ENCODE peak calls at places on chromosomes 5 and 9, in eight cellular contexts. One of them, this sample, is unnamed.

GRCh38 chr9:17003576-17004240 is 131.1 kb upstream of the CNTLN start:
- DNase-seq in left ventricle myocardium inferior: no peak
- DNase-seq in GM23338: no peak
- DNase-seq in Panc1: no peak
- DNase-seq in heart left ventricle: no peak
- DNase-seq in brain microvascular endothelial cell: peak; percentile 44
- DNase-seq in cardiac muscle cell: peak; percentile 67
- DNase-seq in tibial nerve: no peak
- DNase-seq in this sample: no peak

GRCh38 chr5:148457183-148457620 is 73.4 kb downstream of the FBXO38 start:
- DNase-seq in heart left ventricle: no peak
- DNase-seq in tibial nerve: no peak
- DNase-seq in GM23338: peak; percentile 56
- DNase-seq in left ventricle myocardium inferior: no peak
- DNase-seq in cardiac muscle cell: no peak
- DNase-seq in brain microvascular endothelial cell: no peak
- DNase-seq in Panc1: no peak
- DNase-seq in this sample: peak; percentile 21

GRCh38 chr5:138701678-138702077 is 51.5 kb upstream of the CTNNA1 start:
- DNase-seq in brain microvascular endothelial cell: no peak
- DNase-seq in Panc1: no peak
- DNase-seq in cardiac muscle cell: no peak
- DNase-seq in GM23338: no peak
- DNase-seq in tibial nerve: no peak
- DNase-seq in heart left ventricle: no peak
- DNase-seq in left ventricle myocardium inferior: no peak
- DNase-seq in this sample: no peak

GRCh38 chr5:118592678-118593328 is 395.5 kb downstream of the DTWD2 start:
- DNase-seq in brain microvascular endothelial cell: no peak
- DNase-seq in tibial nerve: no peak
- DNase-seq in heart left ventricle: no peak
- DNase-seq in left ventricle myocardium inferior: no peak
- DNase-seq in GM23338: peak; percentile 64
- DNase-seq in Panc1: no peak
- DNase-seq in cardiac muscle cell: no peak
- DNase-seq in this sample: no peak

GRCh38 chr5:121967187-121967586 is 5.4 kb downstream of the SRFBP1 start:
- DNase-seq in heart left ventricle: no peak
- DNase-seq in Panc1: no peak
- DNase-seq in tibial nerve: no peak
- DNase-seq in left ventricle myocardium inferior: no peak
- DNase-seq in brain microvascular endothelial cell: peak; percentile 31
- DNase-seq in cardiac muscle cell: peak; percentile 66
- DNase-seq in GM23338: no peak
- DNase-seq in this sample: no peak

GRCh38 chr9:63859475-63860215 is 1425.4 kb downstream of the FOXD4L5 start:
- DNase-seq in left ventricle myocardium inferior: peak; percentile 33
- DNase-seq in brain microvascular endothelial cell: no peak
- DNase-seq in tibial nerve: no peak
- DNase-seq in cardiac muscle cell: peak; percentile 38
- DNase-seq in Panc1: no peak
- DNase-seq in heart left ventricle: peak; percentile 66
- DNase-seq in GM23338: no peak
- DNase-seq in this sample: peak; percentile 16

GRCh38 chr5:92674322-92674721 is 906.7 kb downstream of the NR2F1-AS1 start:
- DNase-seq in left ventricle myocardium inferior: no peak
- DNase-seq in GM23338: peak; percentile 2
- DNase-seq in heart left ventricle: no peak
- DNase-seq in brain microvascular endothelial cell: no peak
- DNase-seq in tibial nerve: no peak
- DNase-seq in Panc1: no peak
- DNase-seq in cardiac muscle cell: no peak
- DNase-seq in this sample: no peak

GRCh38 chr9:98714833-98715232 is 6.1 kb upstream of the GABBR2 start:
- DNase-seq in cardiac muscle cell: no peak
- DNase-seq in GM23338: no peak
- DNase-seq in heart left ventricle: no peak
- DNase-seq in left ventricle myocardium inferior: no peak
- DNase-seq in tibial nerve: no peak
- DNase-seq in brain microvascular endothelial cell: no peak
- DNase-seq in Panc1: no peak
- DNase-seq in this sample: no peak

GRCh38 chr5:65924366-65925093 is 1.8 kb upstream of the ERBIN start:
- DNase-seq in heart left ventricle: no peak
- DNase-seq in tibial nerve: no peak
- DNase-seq in brain microvascular endothelial cell: no peak
- DNase-seq in cardiac muscle cell: no peak
- DNase-seq in GM23338: peak; percentile 18
- DNase-seq in left ventricle myocardium inferior: no peak
- DNase-seq in Panc1: no peak
- DNase-seq in this sample: no peak

GRCh38 chr5:65926893-65927292 is 518 bp downstream of the ERBIN start:
- DNase-seq in brain microvascular endothelial cell: no peak
- DNase-seq in Panc1: no peak
- DNase-seq in heart left ventricle: no peak
- DNase-seq in GM23338: peak; percentile 20
- DNase-seq in left ventricle myocardium inferior: no peak
- DNase-seq in cardiac muscle cell: peak; percentile 16
- DNase-seq in tibial nerve: peak; percentile 36
- DNase-seq in this sample: no peak

GRCh38 chr5:65925601-65926275 is 637 bp upstream of the ERBIN start:
- DNase-seq in GM23338: peak; percentile 94
- DNase-seq in brain microvascular endothelial cell: peak; percentile 63
- DNase-seq in Panc1: no peak
- DNase-seq in tibial nerve: peak; percentile 59
- DNase-seq in left ventricle myocardium inferior: peak; percentile 85
- DNase-seq in heart left ventricle: peak; percentile 92
- DNase-seq in cardiac muscle cell: peak; percentile 94
- DNase-seq in this sample: peak; percentile 84

GRCh38 chr5:65926276-65926761 is at the start of gene ERBIN:
- DNase-seq in left ventricle myocardium inferior: peak; percentile 85
- DNase-seq in Panc1: no peak
- DNase-seq in cardiac muscle cell: peak; percentile 90
- DNase-seq in heart left ventricle: peak; percentile 91
- DNase-seq in tibial nerve: peak; percentile 76
- DNase-seq in brain microvascular endothelial cell: peak; percentile 68
- DNase-seq in GM23338: peak; percentile 64
- DNase-seq in this sample: peak; percentile 70

DNA sequence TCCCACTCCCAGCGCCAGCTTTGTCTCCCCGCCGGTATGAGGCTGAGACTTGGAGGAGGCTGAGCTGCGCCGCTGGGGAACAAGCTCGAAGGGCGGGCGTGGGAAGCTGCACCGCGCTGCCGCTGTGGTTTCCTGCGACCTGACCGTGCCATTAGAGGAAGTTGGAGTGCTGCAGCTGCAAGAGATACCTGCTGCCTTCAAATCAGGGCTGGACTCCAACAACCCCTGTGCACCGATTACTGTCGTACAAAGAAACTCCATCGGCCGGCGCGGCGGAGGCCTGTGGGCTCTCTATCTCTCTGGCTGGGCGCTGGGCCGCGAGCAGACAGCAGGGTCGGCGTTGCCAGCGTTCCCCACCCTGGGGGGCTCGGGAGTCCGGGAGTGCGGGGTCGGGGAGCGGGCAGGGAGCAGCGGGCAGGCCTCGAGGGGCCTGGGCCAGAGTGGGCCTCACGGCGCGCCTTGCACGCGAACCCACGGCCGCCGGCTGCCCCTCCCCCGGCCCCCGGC is 1.2 kb upstream of the ERBIN start:
- DNase-seq in Panc1: no peak
- DNase-seq in left ventricle myocardium inferior: peak; percentile 77
- DNase-seq in heart left ventricle: peak; percentile 89
- DNase-seq in GM23338: peak; percentile 68
- DNase-seq in cardiac muscle cell: peak; percentile 82
- DNase-seq in tibial nerve: peak; percentile 55
- DNase-seq in brain microvascular endothelial cell: peak; percentile 71
- DNase-seq in this sample: peak; percentile 82
- H3K4me3 ChIP-seq in Panc1: peak overlapping the region; percentile 73
- H3K4me3 ChIP-seq in left ventricle myocardium inferior: peak overlapping the region; percentile 92
- H3K4me3 ChIP-seq in heart left ventricle: peak overlapping the region; percentile 91
- H3K4me3 ChIP-seq in GM23338: peak overlapping the region; percentile 68
- H3K4me3 ChIP-seq in cardiac muscle cell: peak overlapping the region; percentile 41
- H3K4me3 ChIP-seq in tibial nerve: peak overlapping the region; percentile 69
- H3K4me3 ChIP-seq in brain microvascular endothelial cell: peak overlapping the region; percentile 64
- H3K4me3 ChIP-seq in this sample: peak overlapping the region; percentile 25

DNA sequence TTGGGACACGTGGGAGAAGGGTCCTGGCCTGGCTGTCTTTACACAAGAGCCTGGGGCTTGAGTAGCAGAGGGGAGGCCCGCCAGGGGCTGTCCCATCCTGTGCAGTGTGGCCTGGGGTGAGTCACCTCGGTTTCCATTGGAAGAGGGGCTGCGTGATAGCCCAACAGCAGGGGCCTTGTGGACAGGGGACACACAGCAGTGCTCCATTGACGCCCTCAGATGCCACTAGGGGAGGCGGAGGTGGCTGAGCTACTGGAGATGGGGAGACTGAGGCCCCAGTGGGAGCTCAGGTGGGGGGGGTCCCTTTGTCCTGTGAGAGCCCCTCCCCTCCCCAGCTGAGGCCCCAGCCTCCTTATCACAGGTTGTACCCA is 50.0 kb upstream of the RNU6ATAC start:
- DNase-seq in heart left ventricle: peak; percentile 44
- DNase-seq in brain microvascular endothelial cell: no peak
- DNase-seq in Panc1: no peak
- DNase-seq in tibial nerve: no peak
- DNase-seq in GM23338: no peak
- DNase-seq in left ventricle myocardium inferior: no peak
- DNase-seq in cardiac muscle cell: no peak
- DNase-seq in this sample: no peak
- H3K27ac ChIP-seq in heart left ventricle: peak overlapping the region; percentile 65
- H3K27ac ChIP-seq in brain microvascular endothelial cell: no peak overlapping the region
- H3K27ac ChIP-seq in Panc1: no peak overlapping the region
- H3K27ac ChIP-seq in tibial nerve: peak overlapping the region; percentile 86
- H3K27ac ChIP-seq in GM23338: no peak overlapping the region
- H3K27ac ChIP-seq in left ventricle myocardium inferior: peak overlapping the region; percentile 85
- H3K27ac ChIP-seq in cardiac muscle cell: no peak overlapping the region
- H3K27ac ChIP-seq in this sample: no peak overlapping the region

DNA sequence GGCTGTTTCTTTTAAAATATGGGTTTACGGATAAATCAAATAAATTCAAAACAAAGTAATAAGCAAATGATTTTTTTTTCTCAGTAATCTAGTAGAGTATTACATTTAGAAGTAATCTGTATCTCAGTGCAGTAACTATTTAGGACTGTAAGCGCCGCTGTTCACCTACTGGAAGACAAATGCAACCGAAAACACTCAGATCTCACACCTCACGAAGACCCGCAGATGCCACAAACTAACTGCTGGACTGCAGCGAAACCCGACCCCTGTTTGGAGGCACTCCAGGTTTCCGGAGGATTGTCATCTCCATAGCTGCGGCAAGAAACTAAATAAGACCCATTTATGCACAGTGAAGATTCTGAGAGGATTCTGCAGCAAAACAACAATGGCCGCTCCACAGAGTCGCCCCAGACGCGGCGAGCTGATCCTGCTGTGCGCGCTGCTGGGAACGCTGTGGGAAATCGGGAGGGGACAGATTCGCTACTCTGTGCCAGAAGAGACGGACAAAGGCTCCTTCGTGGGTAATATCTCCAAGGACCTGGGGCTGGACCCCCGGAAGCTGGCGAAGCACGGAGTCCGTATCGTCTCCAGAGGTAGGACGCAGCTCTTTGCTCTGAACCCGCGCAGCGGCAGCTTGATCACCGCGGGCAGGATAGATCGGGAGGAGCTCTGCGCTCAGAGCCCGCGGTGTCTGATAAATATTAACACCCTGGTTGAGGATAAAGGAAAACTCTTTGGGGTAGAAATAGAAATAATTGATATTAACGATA is at the start of gene PCDHGA8:
- DNase-seq in cardiac muscle cell: no peak
- DNase-seq in Panc1: no peak
- DNase-seq in brain microvascular endothelial cell: no peak
- DNase-seq in heart left ventricle: no peak
- DNase-seq in left ventricle myocardium inferior: no peak
- DNase-seq in tibial nerve: no peak
- DNase-seq in GM23338: no peak
- DNase-seq in this sample: no peak
- H3K27me3 ChIP-seq in cardiac muscle cell: no peaks in the 10 kb centered on the region
- H3K27me3 ChIP-seq in Panc1: no peaks in the 10 kb centered on the region
- H3K27me3 ChIP-seq in brain microvascular endothelial cell: no peaks in the 10 kb centered on the region
- H3K27me3 ChIP-seq in heart left ventricle: no peaks in the 10 kb centered on the region
- H3K27me3 ChIP-seq in left ventricle myocardium inferior: no peaks in the 10 kb centered on the region
- H3K27me3 ChIP-seq in tibial nerve: no peaks in the 10 kb centered on the region
- H3K27me3 ChIP-seq in GM23338: peaks cover 7% of the 10 kb centered on the region
- H3K27me3 ChIP-seq in this sample: peaks cover 18% of the 10 kb centered on the region

DNA sequence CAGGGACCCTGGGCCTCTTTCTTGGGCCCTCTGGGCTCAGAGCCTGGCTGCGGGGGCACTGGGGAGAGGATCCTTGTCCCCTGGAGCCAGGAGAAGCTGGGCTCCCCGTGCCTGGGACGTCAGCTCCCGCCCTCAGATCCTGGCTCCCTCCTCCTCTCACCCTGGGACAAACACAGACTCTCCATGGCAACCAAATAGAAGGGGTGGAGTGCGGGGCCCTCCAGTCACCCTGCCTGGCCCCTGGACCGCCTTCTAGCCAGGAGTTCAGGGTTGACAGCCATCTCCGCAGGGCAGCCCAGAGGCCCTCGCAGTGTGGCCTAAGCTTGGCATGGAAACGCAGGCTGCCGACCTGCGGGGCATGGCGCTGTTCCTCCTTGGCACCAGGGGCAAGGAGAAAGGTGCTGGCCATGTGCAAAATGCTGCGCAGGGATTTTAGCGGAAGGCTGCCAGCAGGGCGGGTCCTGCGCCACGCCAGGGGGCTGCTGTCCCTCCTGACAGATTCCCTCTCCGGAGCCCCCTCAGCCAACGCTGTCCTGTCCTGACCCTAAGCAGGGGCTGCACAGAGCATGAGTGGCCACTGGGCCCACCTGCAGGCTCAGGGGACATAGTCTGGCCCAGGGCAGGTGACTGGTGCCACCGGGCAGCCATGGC is 1.0 kb downstream of the ZDHHC11 start:
- DNase-seq in cardiac muscle cell: peak; percentile 18
- DNase-seq in heart left ventricle: peak; percentile 46
- DNase-seq in tibial nerve: no peak
- DNase-seq in left ventricle myocardium inferior: peak; percentile 31
- DNase-seq in GM23338: peak; percentile 35
- DNase-seq in Panc1: no peak
- DNase-seq in brain microvascular endothelial cell: no peak
- DNase-seq in this sample: no peak
- H3K4me3 ChIP-seq in cardiac muscle cell: no peak overlapping the region
- H3K4me3 ChIP-seq in heart left ventricle: peak overlapping the region; percentile 32
- H3K4me3 ChIP-seq in tibial nerve: no peak overlapping the region
- H3K4me3 ChIP-seq in left ventricle myocardium inferior: peak overlapping the region; percentile 63
- H3K4me3 ChIP-seq in GM23338: no peak overlapping the region
- H3K4me3 ChIP-seq in Panc1: no peak overlapping the region
- H3K4me3 ChIP-seq in brain microvascular endothelial cell: no peak overlapping the region
- H3K4me3 ChIP-seq in this sample: no peak overlapping the region

DNA sequence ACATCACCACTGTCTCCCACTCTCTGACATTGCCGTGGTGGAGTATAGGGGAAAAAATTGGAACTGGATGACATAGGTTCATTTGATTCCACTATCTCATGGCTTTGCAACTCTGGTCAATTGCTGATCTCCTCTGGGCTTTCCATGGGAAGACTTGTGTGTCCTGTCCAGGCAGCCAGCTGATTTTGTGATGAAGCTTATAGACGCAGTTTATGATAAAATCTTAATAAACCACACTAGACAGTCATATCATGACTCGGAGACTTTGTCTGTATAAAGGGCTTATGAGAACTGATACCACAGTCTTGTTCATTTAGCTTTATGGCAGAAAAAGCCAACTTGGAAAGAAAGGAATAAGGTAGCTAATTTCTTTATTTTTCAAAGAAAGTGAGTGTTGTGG is 296.5 kb downstream of the MAST4 start:
- DNase-seq in GM23338: no peak
- DNase-seq in heart left ventricle: no peak
- DNase-seq in cardiac muscle cell: peak; percentile 8
- DNase-seq in Panc1: no peak
- DNase-seq in brain microvascular endothelial cell: no peak
- DNase-seq in tibial nerve: no peak
- DNase-seq in left ventricle myocardium inferior: no peak
- DNase-seq in this sample: no peak
- H3K27ac ChIP-seq in GM23338: no peak overlapping the region
- H3K27ac ChIP-seq in heart left ventricle: no peak overlapping the region
- H3K27ac ChIP-seq in cardiac muscle cell: no peak overlapping the region
- H3K27ac ChIP-seq in Panc1: no peak overlapping the region
- H3K27ac ChIP-seq in brain microvascular endothelial cell: no peak overlapping the region
- H3K27ac ChIP-seq in tibial nerve: no peak overlapping the region
- H3K27ac ChIP-seq in left ventricle myocardium inferior: peak overlapping the region; percentile 2
- H3K27ac ChIP-seq in this sample: no peak overlapping the region

This sample was measured in CD4-positive, alpha-beta memory T cell.